ENCODE peak calls at places on chromosomes 4 and X, in five cellular contexts. R, J, A, O and Z are unnamed samples.

GRCh38 chr4:123444298-123444731 is 47.7 kb downstream of the SPRY1 start:
- DNase-seq in J (peak), R (peak), O (peak), A (peak), Z (peak)

GRCh38 chr4:140130677-140131076 is 23.3 kb downstream of the MAML3 start:
- DNase-seq in O (peak), R (no peak), J (no peak), A (no peak), Z (no peak)

GRCh38 chrX:257681-258289 is 23.4 kb upstream of the PLCXD1 start:
- DNase-seq in R (no peak), O (no peak), J (no peak), A (no peak), Z (no peak)

GRCh38 chrX:133151320-133151719 is 54.4 kb upstream of the USP26 start:
- DNase-seq in J (no peak), R (no peak), O (no peak), A (no peak), Z (no peak)

GRCh38 chr4:41949531-41949930 is 14.3 kb downstream of the TMEM33 start:
- DNase-seq in A (no peak), R (no peak), O (no peak), J (no peak), Z (no peak)

GRCh38 chr4:139973611-139974010 is 180.4 kb downstream of the MAML3 start:
- DNase-seq in A (no peak), J (no peak), O (no peak), R (no peak), Z (no peak)

GRCh38 chr4:5788144-5788543 is 77.1 kb downstream of the EVC start:
- DNase-seq in A (no peak), J (no peak), R (no peak), O (no peak), Z (no peak)

GRCh38 chrX:74371823-74372222 is 49.5 kb upstream of the SLC16A2 start:
- DNase-seq in O (no peak), J (no peak), R (no peak), A (no peak), Z (no peak)

GRCh38 chr4:137611998-137612700 is 79.9 kb upstream of the PCDH18 start:
- DNase-seq in A (no peak), R (no peak), J (no peak), O (no peak), Z (no peak)

GRCh38 chrX:8364369-8365141 is 100.1 kb upstream of the VCX3B start:
- DNase-seq in J (no peak), R (peak), A (peak), O (peak), Z (no peak)

GRCh38 chr4:168637872-168638756 is 141.3 kb downstream of the PALLD start:
- DNase-seq in O (peak), R (no peak), A (no peak), J (no peak), Z (no peak)

GRCh38 chr4:90842960-90843359 is 715.8 kb downstream of the CCSER1 start:
- DNase-seq in A (no peak), O (no peak), J (no peak), R (no peak), Z (no peak)

GRCh38 chrX:24266996-24267395 is 46.9 kb downstream of the SUPT20HL2 start:
- DNase-seq in J (no peak), R (no peak), O (no peak), A (no peak), Z (no peak)

GRCh38 chr4:37890501-37891220 is at the start of gene TBC1D1:
- DNase-seq in A (peak), O (no peak), R (peak), J (no peak), Z (peak)

GRCh38 chrX:153800177-153800722 is 5.8 kb downstream of the SSR4 start:
- DNase-seq in O (no peak), J (no peak), R (no peak), A (no peak), Z (no peak)

GRCh38 chr4:161704653-161705052 is 459.1 kb downstream of the FSTL5 start:
- DNase-seq in A (no peak), J (no peak), O (no peak), R (no peak), Z (no peak)

GRCh38 chr4:55733874-55734437 is 85.6 kb upstream of the EXOC1L start:
- DNase-seq in J (no peak), R (no peak), A (peak), O (peak), Z (no peak)

GRCh38 chr4:98613453-98614075 is 44.8 kb downstream of the TSPAN5 start:
- DNase-seq in O (no peak), R (no peak), A (no peak), J (no peak), Z (no peak)

GRCh38 chr4:153535735-153536494 is 69.8 kb downstream of the TMEM131L start:
- DNase-seq in J (peak), O (peak), A (no peak), R (no peak), Z (no peak)

GRCh38 chr4:70667710-70668535 is 1.6 kb upstream of the JCHAIN start:
- DNase-seq in J (no peak), O (peak), R (no peak), A (no peak), Z (no peak)

GRCh38 chr4:155602351-155603140 is 64.1 kb upstream of the GUCY1A1 start:
- DNase-seq in O (no peak), R (no peak), A (no peak), J (no peak), Z (no peak)

GRCh38 chr4:5524900-5525299 is 183.5 kb downstream of the EVC2 start:
- DNase-seq in A (peak), R (no peak), O (peak), J (peak), Z (no peak)

GRCh38 chr4:157172011-157172410 is 48.5 kb upstream of the GRIA2 start:
- DNase-seq in O (peak), R (no peak), A (no peak), J (no peak), Z (no peak)

GRCh38 chrX:16822723-16823122 is 36.5 kb downstream of the TXLNG start:
- DNase-seq in R (no peak), J (no peak), O (peak), A (no peak), Z (no peak)

GRCh38 chrX:123169247-123169901 is 14.7 kb upstream of the GRIA3 start:
- DNase-seq in A (no peak), J (no peak), O (no peak), R (no peak), Z (no peak)

GRCh38 chr4:3302164-3302785 is 9.5 kb downstream of the RGS12 start:
- DNase-seq in O (no peak), A (peak), R (peak), J (no peak), Z (peak)

GRCh38 chr4:64564126-64564525 is 154.9 kb upstream of the TECRL start:
- DNase-seq in J (no peak), R (no peak), O (peak), A (no peak), Z (no peak)

GRCh38 chrX:71315917-71316316 is 14.4 kb downstream of the ITGB1BP2 start:
- DNase-seq in A (no peak), J (no peak), O (peak), R (no peak), Z (no peak)

GRCh38 chr4:42588909-42589308 is 68.0 kb downstream of the ATP8A1 start:
- DNase-seq in J (no peak), O (no peak), A (no peak), R (no peak), Z (no peak)